ENCODE peak calls at places on chromosomes 3 and 15, in seven cellular contexts. A is uterus, T is esophagus squamous epithelium, H is PC-3, S is K562, X is testis, U is upper lobe of right lung. E is an unnamed sample.
A peak's percentile ranks its signal among the peaks of the same experiment; 100 is the strongest.

GRCh38 chr3:184261270-184262165 is at the start of gene CAMK2N2:
- DNase-seq in A (no peak), T (no peak), H (peak; percentile 80), S (peak; percentile 92), X (peak; percentile 56), U (peak; percentile 76), E (no peak)

GRCh38 chr3:147210676-147211075 is 195.7 kb downstream of the ZIC4 start:
- DNase-seq in A (no peak), T (no peak), H (no peak), S (no peak), X (no peak), U (no peak), E (no peak)

GRCh38 chr3:151037746-151038145 is 47.7 kb upstream of the MED12L start:
- DNase-seq in A (peak; percentile 28), T (no peak), H (peak; percentile 75), S (no peak), X (peak; percentile 52), U (no peak), E (no peak)

GRCh38 chr15:84791763-84792162 is 25.4 kb upstream of the ALPK3 start:
- DNase-seq in A (no peak), T (no peak), H (no peak), S (no peak), X (no peak), U (no peak), E (no peak)

GRCh38 chr15:40838756-40839155 is 5.1 kb upstream of the SPINT1 start:
- DNase-seq in A (no peak), T (no peak), H (no peak), S (no peak), X (no peak), U (no peak), E (no peak)

GRCh38 chr3:155441026-155441425 is 147.5 kb upstream of the STRIT1 start:
- DNase-seq in A (no peak), T (no peak), H (no peak), S (no peak), X (no peak), U (no peak), E (no peak)

GRCh38 chr15:96181873-96182301 is 148.6 kb upstream of the NR2F2 start:
- DNase-seq in A (peak; percentile 88), T (no peak), H (no peak), S (no peak), X (peak; percentile 28), U (peak; percentile 71), E (no peak)

GRCh38 chr3:63523100-63523499 is 129.4 kb upstream of the SNTN start:
- DNase-seq in A (no peak), T (no peak), H (no peak), S (no peak), X (no peak), U (no peak), E (no peak)

GRCh38 chr3:27467545-27467944 is 16.6 kb downstream of the SLC4A7 start:
- DNase-seq in A (no peak), T (no peak), H (peak; percentile 72), S (no peak), X (no peak), U (no peak), E (no peak)

GRCh38 chr3:165378761-165379160 is 182.6 kb upstream of the SLITRK3 start:
- DNase-seq in A (no peak), T (no peak), H (no peak), S (no peak), X (no peak), U (no peak), E (no peak)

GRCh38 chr3:65402597-65402996 is 636.1 kb downstream of the MAGI1 start:
- DNase-seq in A (no peak), T (no peak), H (peak; percentile 83), S (no peak), X (no peak), U (no peak), E (no peak)

GRCh38 chr15:70217246-70218160 is 119.8 kb upstream of the TLE3 start:
- DNase-seq in A (no peak), T (no peak), H (no peak), S (no peak), X (no peak), U (no peak), E (no peak)

GRCh38 chr3:48294611-48295263 is 38.7 kb downstream of the SPINK8 start:
- DNase-seq in A (no peak), T (no peak), H (no peak), S (peak; percentile 15), X (no peak), U (no peak), E (no peak)

GRCh38 chr3:121648219-121648958 is 12.3 kb downstream of the HCLS1 start:
- DNase-seq in A (no peak), T (no peak), H (no peak), S (no peak), X (peak; percentile 67), U (no peak), E (no peak)

GRCh38 chr3:123328851-123329635 is 119.8 kb downstream of the ADCY5 start:
- DNase-seq in A (peak; percentile 81), T (no peak), H (peak; percentile 86), S (peak; percentile 67), X (peak; percentile 90), U (peak; percentile 88), E (no peak)

GRCh38 chr3:39414421-39414907 is 7.9 kb downstream of the RPSA start:
- DNase-seq in A (no peak), T (no peak), H (no peak), S (no peak), X (no peak), U (no peak), E (no peak)

GRCh38 chr3:171753665-171754408 is 56.4 kb downstream of the PLD1 start:
- DNase-seq in A (no peak), T (no peak), H (no peak), S (no peak), X (no peak), U (no peak), E (no peak)

GRCh38 chr3:188123170-188123920 is 30.6 kb upstream of the LPP start:
- DNase-seq in A (no peak), T (no peak), H (no peak), S (no peak), X (no peak), U (no peak), E (no peak)

GRCh38 chr15:90883971-90884718 is at the start of gene FES:
- DNase-seq in A (peak; percentile 63), T (no peak), H (no peak), S (no peak), X (no peak), U (peak; percentile 92), E (no peak)

GRCh38 chr15:89494006-89494405 is 2.4 kb downstream of the RHCG start:
- DNase-seq in A (no peak), T (no peak), H (no peak), S (no peak), X (no peak), U (peak; percentile 29), E (no peak)

GRCh38 chr15:89490081-89490480 is 6.3 kb downstream of the RHCG start:
- DNase-seq in A (no peak), T (no peak), H (no peak), S (no peak), X (no peak), U (no peak), E (no peak)

GRCh38 chr15:89492934-89493631 is 3.3 kb downstream of the RHCG start:
- DNase-seq in A (no peak), T (no peak), H (no peak), S (no peak), X (no peak), U (no peak), E (peak; percentile 94)

GRCh38 chr15:89490550-89491315 is 5.7 kb downstream of the RHCG start:
- DNase-seq in A (no peak), T (no peak), H (no peak), S (no peak), X (no peak), U (no peak), E (no peak)

GRCh38 chr15:89492111-89492641 is 4.2 kb downstream of the RHCG start:
- DNase-seq in A (no peak), T (no peak), H (peak; percentile 41), S (peak; percentile 18), X (no peak), U (no peak), E (no peak)
- TF ChIP-seq CTCF in A (no peak), T (no peak), H (peak; percentile 75), S (peak; percentile 9), X (no peak), U (no peak), E (no peak)

GRCh38 chr15:63075072-63075995 is 32.8 kb downstream of the TPM1 start:
- DNase-seq in A (no peak), T (no peak), H (no peak), S (no peak), X (no peak), U (no peak), E (no peak)
- H3K4me3 ChIP-seq in A (no peak overlapping the region), T (no peak overlapping the region), H (no peak overlapping the region), S (no peak overlapping the region), X (no peak overlapping the region), U (no peak overlapping the region), E (no peak overlapping the region)

GRCh38 chr3:58531956-58532355 is 5.0 kb downstream of the ACOX2 start:
- DNase-seq in A (no peak), T (no peak), H (peak; percentile 55), S (no peak), X (no peak), U (no peak), E (no peak)
- TF ChIP-seq CTCF in A (no peak), T (no peak), H (peak; percentile 73), S (no peak), X (no peak), U (no peak), E (no peak)

GRCh38 chr15:44296625-44297524 is 8.4 kb downstream of the GOLM2 start:
- DNase-seq in A (no peak), T (no peak), H (peak; percentile 81), S (peak; percentile 57), X (no peak), U (no peak), E (no peak)
- H3K4me3 ChIP-seq in A (no peak overlapping the region), T (no peak overlapping the region), H (peak overlapping the region; percentile 37), S (no peak overlapping the region), X (no peak overlapping the region), U (no peak overlapping the region), E (no peak overlapping the region)

GRCh38 chr15:76335129-76335850 is 1.3 kb upstream of the ISL2 start:
- DNase-seq in A (no peak), T (no peak), H (no peak), S (no peak), X (no peak), U (no peak), E (peak; percentile 78)
- TF ChIP-seq CTCF in A (no peak), T (no peak), H (no peak), S (no peak), X (no peak), U (no peak), E (no peak)

GRCh38 chr3:129195731-129196256 is 12.1 kb upstream of the CNBP start:
- DNase-seq in A (peak; percentile 76), T (no peak), H (peak; percentile 83), S (no peak), X (peak; percentile 72), U (no peak), E (peak; percentile 88)
- H3K4me3 ChIP-seq in A (no peak overlapping the region), T (peak overlapping the region; percentile 13), H (peak overlapping the region; percentile 45), S (no peak overlapping the region), X (no peak overlapping the region), U (no peak overlapping the region), E (no peak overlapping the region)

DNA sequence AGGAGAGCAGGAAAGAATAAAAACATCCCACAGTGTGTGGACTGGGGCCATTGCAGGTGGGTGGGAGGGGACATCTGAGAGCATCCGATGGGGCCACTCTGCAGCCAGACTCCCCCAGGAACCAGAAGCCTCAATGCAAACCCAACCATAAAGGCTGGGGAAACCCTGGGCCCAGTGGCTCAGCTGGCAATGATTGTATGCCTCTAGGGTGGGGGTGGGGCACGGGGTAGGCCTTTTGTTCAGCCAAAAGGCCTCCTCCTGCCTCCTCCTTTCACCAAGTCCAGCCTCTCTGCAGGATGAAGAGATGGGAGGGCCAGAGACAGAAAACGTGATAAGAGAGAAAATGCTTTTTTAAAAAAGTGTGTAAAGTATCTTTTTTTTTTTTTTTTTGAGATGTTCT is 45.5 kb upstream of the HERC1 start:
- DNase-seq in A (no peak), T (no peak), H (no peak), S (no peak), X (no peak), U (no peak), E (no peak)
- TF ChIP-seq CTCF in A (no peak), T (no peak), H (no peak), S (no peak), X (no peak), U (no peak), E (no peak)

E was measured in vagina.